ENCODE peak calls at places on chromosome 16, in eight cellular contexts. Q is T-helper 1 cell, V is GM19239, H is glutamatergic neuron, T is NCI-H345, F is NCI-H2029, Y is mesothelial cell of epicardium, W is left cardiac atrium. R is an unnamed sample.

GRCh38 chr16:30482366-30482765 is 9.8 kb downstream of the ITGAL start:
- DNase-seq in Q (no peak), V (no peak), H (no peak), T (no peak), F (no peak), Y (no peak), W (no peak), R (no peak)

GRCh38 chr16:67304006-67304405 is 22.5 kb downstream of the KCTD19 start:
- DNase-seq in Q (no peak), V (no peak), H (no peak), T (no peak), F (no peak), Y (no peak), W (no peak), R (no peak)

GRCh38 chr16:68732068-68732680 is 4.9 kb upstream of the CDH1 start:
- DNase-seq in Q (no peak), V (no peak), H (no peak), T (peak; percentile 42), F (peak; percentile 63), Y (peak; percentile 71), W (peak; percentile 40), R (no peak)

GRCh38 chr16:47995354-47995753 is 160.4 kb downstream of the ABCC12 start:
- DNase-seq in Q (no peak), V (no peak), H (no peak), T (no peak), F (no peak), Y (no peak), W (no peak), R (no peak)

GRCh38 chr16:52548261-52549010 is 1.5 kb upstream of the TOX3 start:
- DNase-seq in Q (no peak), V (no peak), H (peak; percentile 27), T (peak; percentile 85), F (no peak), Y (no peak), W (no peak), R (no peak)

GRCh38 chr16:70659953-70660671 is 13.8 kb downstream of the IL34 start:
- DNase-seq in Q (no peak), V (no peak), H (no peak), T (no peak), F (no peak), Y (no peak), W (no peak), R (no peak)

GRCh38 chr16:1620391-1620790 is 8.2 kb downstream of the CRAMP1 start:
- DNase-seq in Q (peak; percentile 20), V (peak; percentile 50), H (no peak), T (no peak), F (no peak), Y (no peak), W (no peak), R (no peak)

GRCh38 chr16:1642148-1642547 is 30.0 kb downstream of the CRAMP1 start:
- DNase-seq in Q (no peak), V (no peak), H (no peak), T (no peak), F (no peak), Y (no peak), W (no peak), R (peak; percentile 76)

GRCh38 chr16:49466881-49467280 is 93.3 kb downstream of the C16orf78 start:
- DNase-seq in Q (no peak), V (no peak), H (no peak), T (no peak), F (no peak), Y (no peak), W (no peak), R (no peak)

GRCh38 chr16:1037023-1037933 is 35.3 kb upstream of the SSTR5 start:
- DNase-seq in Q (no peak), V (no peak), H (no peak), T (no peak), F (no peak), Y (no peak), W (no peak), R (no peak)

GRCh38 chr16:77833906-77834599 is 45.7 kb downstream of the VAT1L start:
- DNase-seq in Q (no peak), V (no peak), H (no peak), T (no peak), F (no peak), Y (no peak), W (no peak), R (no peak)

GRCh38 chr16:27529962-27530361 is 19.8 kb downstream of the GTF3C1 start:
- DNase-seq in Q (no peak), V (no peak), H (no peak), T (no peak), F (no peak), Y (no peak), W (no peak), R (no peak)

GRCh38 chr16:71927383-71927782 is 32.1 kb downstream of the IST1 start:
- DNase-seq in Q (no peak), V (no peak), H (no peak), T (no peak), F (no peak), Y (peak; percentile 61), W (peak; percentile 76), R (no peak)

GRCh38 chr16:83956336-83957289 is 3.6 kb downstream of the OSGIN1 start:
- DNase-seq in Q (peak; percentile 68), V (peak; percentile 88), H (peak; percentile 96), T (peak; percentile 63), F (no peak), Y (peak; percentile 86), W (peak; percentile 83), R (peak; percentile 90)

GRCh38 chr16:50267151-50267631 is 840 bp downstream of the ADCY7 start:
- DNase-seq in Q (no peak), V (no peak), H (peak; percentile 63), T (no peak), F (no peak), Y (no peak), W (no peak), R (no peak)

GRCh38 chr16:69406780-69407331 is 17.6 kb upstream of the CYB5B start:
- DNase-seq in Q (no peak), V (no peak), H (no peak), T (no peak), F (no peak), Y (no peak), W (no peak), R (no peak)

GRCh38 chr16:58264961-58265479 is 29.8 kb downstream of the PRSS54 start:
- DNase-seq in Q (no peak), V (no peak), H (no peak), T (no peak), F (no peak), Y (no peak), W (no peak), R (no peak)

GRCh38 chr16:3577302-3577752 is at the start of gene NLRC3:
- DNase-seq in Q (peak; percentile 69), V (peak; percentile 49), H (no peak), T (no peak), F (no peak), Y (no peak), W (no peak), R (no peak)

GRCh38 chr16:2142942-2143868 is 5.2 kb upstream of the RAB26 start:
- DNase-seq in Q (no peak), V (no peak), H (no peak), T (peak; percentile 32), F (no peak), Y (no peak), W (no peak), R (no peak)

R was measured in Right ventricle myocardium superior.